ENCODE peak calls at places on chromosomes 7 and 10, in seven cellular contexts. Q is stomach, S is transverse colon, L is GM12878, T is H1, Y is SK-N-SH, A is esophagus muscularis mucosa. G is an unnamed sample.

GRCh38 chr7:142854505-142855400 is at the start of gene EPHB6:
- DNase-seq in Y (peak), L (no peak), A (no peak), Q (peak), S (peak), T (no peak), G (peak)

GRCh38 chr10:73768881-73769280 is 13.0 kb upstream of the CHCHD1 start:
- DNase-seq in A (no peak), Y (no peak), Q (no peak), L (no peak), S (peak), T (no peak), G (no peak)

GRCh38 chr7:110964770-110965169 is 126.2 kb upstream of the LRRN3 start:
- DNase-seq in Y (no peak), Q (no peak), L (no peak), S (no peak), A (no peak), T (no peak), G (no peak)

GRCh38 chr7:53531-53930 is 138.8 kb upstream of the FAM20C start:
- DNase-seq in Q (no peak), L (no peak), Y (no peak), A (no peak), T (no peak), S (no peak), G (no peak)

GRCh38 chr10:12162927-12163326 is 32.8 kb downstream of the NUDT5 start:
- DNase-seq in Q (no peak), S (no peak), L (no peak), A (no peak), Y (no peak), T (no peak), G (no peak)

GRCh38 chr7:156493942-156494341 is 146.6 kb upstream of the RNF32 start:
- DNase-seq in S (no peak), Y (no peak), T (no peak), A (no peak), Q (no peak), L (no peak), G (no peak)

GRCh38 chr10:118028619-118029018 is 18.1 kb downstream of the RAB11FIP2 start:
- DNase-seq in T (no peak), Q (no peak), S (no peak), A (no peak), Y (no peak), L (peak), G (no peak)

GRCh38 chr10:97454330-97455036 is 8.5 kb downstream of the ZDHHC16 start:
- DNase-seq in Y (no peak), S (no peak), A (no peak), Q (peak), L (no peak), T (no peak), G (no peak)

GRCh38 chr10:130045091-130045652 is 65.5 kb downstream of the C10orf143 start:
- DNase-seq in Y (no peak), S (no peak), Q (no peak), T (peak), L (no peak), A (no peak), G (no peak)

GRCh38 chr10:79142064-79142491 is 73.3 kb downstream of the ZMIZ1 start:
- DNase-seq in A (no peak), Q (no peak), S (no peak), L (no peak), T (no peak), Y (no peak), G (no peak)

GRCh38 chr10:76546411-76546810 is 1091.2 kb downstream of the KCNMA1 start:
- DNase-seq in L (no peak), A (no peak), S (no peak), T (no peak), Y (no peak), Q (no peak), G (no peak)

GRCh38 chr10:13046861-13047528 is 45.5 kb upstream of the CCDC3 start:
- DNase-seq in L (no peak), Q (no peak), T (no peak), Y (peak), A (no peak), S (no peak), G (no peak)

GRCh38 chr7:4712371-4713182 is 30.5 kb downstream of the FOXK1 start:
- DNase-seq in T (no peak), Y (peak), Q (no peak), L (no peak), S (peak), A (no peak), G (no peak)

GRCh38 chr10:69786791-69787190 is 14.9 kb upstream of the COL13A1 start:
- DNase-seq in S (no peak), Y (no peak), T (no peak), Q (no peak), A (no peak), L (no peak), G (no peak)

GRCh38 chr7:106615808-106616691 is 44.9 kb downstream of the CCDC71L start:
- DNase-seq in Y (no peak), L (no peak), Q (no peak), S (no peak), A (no peak), T (no peak), G (no peak)

GRCh38 chr7:910441-910861 is 34.1 kb downstream of the GET4 start:
- DNase-seq in L (no peak), A (no peak), T (no peak), S (no peak), Y (no peak), Q (no peak), G (no peak)

GRCh38 chr7:107622429-107622828 is 38.2 kb upstream of the SLC26A4 start:
- DNase-seq in Y (no peak), A (no peak), S (no peak), L (no peak), Q (no peak), T (no peak), G (no peak)

GRCh38 chr10:123512881-123513822 is 153.0 kb upstream of the GPR26 start:
- DNase-seq in Y (peak), L (no peak), S (no peak), T (no peak), Q (no peak), A (no peak), G (no peak)

GRCh38 chr10:17682236-17682946 is 38.4 kb downstream of the STAM start:
- DNase-seq in Y (no peak), A (no peak), Q (no peak), S (no peak), L (no peak), T (no peak), G (no peak)

GRCh38 chr7:150937848-150938561 is 40.1 kb downstream of the KCNH2 start:
- DNase-seq in S (no peak), L (no peak), A (no peak), T (no peak), Y (peak), Q (no peak), G (peak)

GRCh38 chr10:93095225-93095624 is 21.5 kb downstream of the CYP26A1 start:
- DNase-seq in Q (no peak), Y (no peak), L (no peak), S (no peak), T (no peak), A (peak), G (no peak)

GRCh38 chr10:28939352-28940157 is 262.2 kb downstream of the BAMBI start:
- DNase-seq in L (no peak), S (peak), T (peak), Y (no peak), Q (peak), A (no peak), G (peak)

GRCh38 chr7:33841658-33842057 is 63.7 kb upstream of the BMPER start:
- DNase-seq in L (no peak), Y (no peak), T (no peak), A (peak), Q (no peak), S (no peak), G (no peak)

GRCh38 chr7:16494955-16495719 is 29.6 kb upstream of the SOSTDC1 start:
- DNase-seq in A (no peak), Y (no peak), T (no peak), L (no peak), Q (peak), S (no peak), G (no peak)

DNA sequence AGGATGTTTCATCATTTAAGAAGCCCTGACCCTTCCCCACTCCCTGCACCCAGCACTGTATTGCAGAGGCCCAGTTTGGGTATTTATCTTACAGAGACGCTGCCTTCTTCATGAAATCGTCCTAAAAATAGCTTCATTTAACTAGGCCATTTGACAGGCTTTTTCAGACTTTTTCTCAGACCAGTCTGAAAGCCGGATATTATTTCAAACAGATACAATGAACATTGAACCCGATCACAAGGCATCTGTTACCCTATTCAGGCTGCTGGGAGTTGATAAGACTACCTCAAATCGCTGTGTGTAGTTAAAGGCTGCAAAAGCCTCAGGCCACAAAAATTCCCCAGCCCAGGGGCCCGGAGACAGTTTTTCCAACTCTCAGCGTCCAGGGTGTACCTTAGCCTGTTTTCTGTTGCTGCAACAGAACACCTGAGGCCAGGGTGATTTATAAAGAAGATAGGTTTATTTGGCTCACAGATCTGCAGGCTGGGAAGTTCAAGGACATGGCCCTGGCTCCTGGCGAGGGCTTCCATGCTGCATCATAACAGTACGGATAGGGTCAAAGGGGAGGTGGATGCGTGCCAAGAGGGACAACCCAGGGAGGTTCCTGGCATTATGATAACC is 130.7 kb upstream of the SH2B2 start:
- DNase-seq in T (no peak), A (no peak), Y (no peak), L (no peak), Q (no peak), S (no peak), G (no peak)
- TF ChIP-seq EP300 in T (no peak), A (no peak), Y (no peak), L (no peak), Q (no peak), S (no peak), G (no peak)

DNA sequence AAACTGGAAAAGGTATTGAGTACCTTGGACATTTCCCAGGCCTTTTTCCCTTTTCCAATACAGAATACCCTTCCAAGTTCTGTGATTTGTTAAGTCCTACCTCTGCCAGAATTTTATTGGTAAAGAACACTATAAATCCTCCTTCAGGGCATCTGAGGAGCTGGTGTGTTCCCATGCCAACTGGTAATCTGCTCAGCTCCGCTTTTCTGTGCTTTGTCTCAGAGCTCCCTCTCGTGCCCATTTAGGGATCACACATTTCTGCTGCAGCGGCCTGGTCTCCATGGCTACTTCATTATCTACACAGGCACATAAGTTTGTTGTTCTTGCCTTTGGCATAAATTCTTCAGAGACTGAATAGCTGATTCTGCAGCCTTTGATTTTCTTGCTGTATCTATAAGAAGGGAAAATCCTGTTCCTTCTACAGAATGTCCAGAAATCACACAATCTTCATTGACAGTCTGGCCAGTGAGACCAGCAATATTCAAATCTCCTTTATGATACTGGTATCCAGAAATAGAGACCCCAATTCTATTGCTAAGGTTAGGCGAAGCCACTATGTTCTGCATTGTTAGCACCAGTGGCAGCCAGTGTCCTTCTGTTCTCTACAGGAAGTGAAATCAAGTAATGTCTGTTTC is 52.0 kb downstream of the DENND11 start:
- DNase-seq in L (peak), Y (peak), S (peak), Q (peak), T (peak), A (no peak), G (no peak)
- TF ChIP-seq POLR2AphosphoS5 in L (no peak), Y (no peak), S (no peak), Q (peak), T (no peak), A (no peak), G (no peak)

DNA sequence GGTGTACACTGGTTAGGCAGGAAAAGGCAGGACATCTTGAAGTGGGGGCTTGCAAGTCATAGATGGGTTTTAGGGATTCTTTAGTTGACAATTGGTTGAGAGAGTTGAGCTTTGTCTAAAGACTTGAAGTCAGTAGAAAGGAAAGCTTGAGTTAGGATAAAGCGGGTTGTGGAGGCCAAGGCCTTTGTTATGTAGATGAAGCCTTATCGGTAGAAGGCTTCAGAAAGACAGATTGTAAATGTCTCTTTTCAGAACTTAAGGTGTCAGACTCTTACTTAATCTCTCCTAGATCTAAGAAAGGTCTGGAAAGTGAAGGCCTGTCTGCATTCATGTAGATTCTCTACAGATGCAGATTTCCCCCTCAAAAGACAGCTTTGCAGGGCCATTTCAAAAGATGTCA is 177.4 kb downstream of the HECW1 start:
- DNase-seq in A (no peak), T (no peak), L (no peak), Q (no peak), Y (no peak), S (no peak), G (no peak)
- TF ChIP-seq CTCF in A (no peak), T (no peak), L (no peak), Q (no peak), Y (no peak), S (no peak), G (no peak)

GRCh38 chr7:117402109-117402508 is 25.2 kb downstream of the ASZ1 start:
- DNase-seq in S (no peak), T (peak), Q (no peak), Y (no peak), L (no peak), A (no peak), G (no peak)

GRCh38 chr7:117399820-117400422 is 27.4 kb downstream of the ASZ1 start:
- DNase-seq in Q (no peak), S (no peak), L (no peak), Y (no peak), A (no peak), T (no peak), G (no peak)

GRCh38 chr7:117403737-117404136 is 23.6 kb downstream of the ASZ1 start:
- DNase-seq in S (no peak), Y (no peak), A (no peak), Q (no peak), L (no peak), T (no peak), G (no peak)

GRCh38 chr7:117405519-117405918 is 21.8 kb downstream of the ASZ1 start:
- DNase-seq in Q (no peak), T (no peak), Y (no peak), A (no peak), S (no peak), L (no peak), G (no peak)

DNA sequence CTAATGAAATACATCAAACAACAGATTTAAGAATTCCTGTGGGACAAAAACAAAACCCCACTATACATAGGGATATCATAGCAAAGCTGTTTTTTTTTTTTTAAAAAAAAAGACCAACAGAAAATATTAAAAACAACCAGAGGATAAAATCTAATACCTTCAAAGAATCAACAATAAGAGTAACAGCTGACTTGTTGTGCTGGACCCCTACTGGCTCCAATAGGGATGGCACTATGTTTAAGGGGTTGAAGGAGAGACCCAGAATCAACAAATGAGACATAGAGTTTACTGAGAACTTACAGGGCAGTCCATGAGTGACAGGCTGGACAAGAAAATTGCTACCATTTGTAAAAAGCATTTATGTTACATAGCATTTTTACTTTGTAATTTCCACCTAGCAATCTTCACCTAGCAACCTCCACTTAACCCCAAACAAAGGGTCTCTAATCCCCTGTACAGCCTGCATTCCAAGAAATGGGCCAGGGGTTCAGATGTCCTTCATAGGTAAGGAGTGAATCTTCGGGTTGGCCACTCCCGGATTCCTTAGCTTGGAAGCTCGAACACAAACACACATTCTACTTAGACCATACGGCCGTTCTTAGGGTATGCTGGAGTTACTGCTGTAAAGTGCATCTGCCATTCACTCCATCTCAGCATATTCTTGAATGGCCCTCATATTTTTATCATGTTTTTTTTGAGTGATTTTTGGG is 25.8 kb downstream of the ASZ1 start:
- DNase-seq in L (no peak), Q (no peak), S (no peak), T (no peak), Y (no peak), A (no peak), G (no peak)
- TF ChIP-seq EP300 in L (no peak), Q (no peak), S (no peak), T (no peak), Y (no peak), A (no peak), G (no peak)

GRCh38 chr7:102842284-102842683 is 70.5 kb upstream of the LRRC17 start:
- DNase-seq in S (no peak), Q (no peak), T (no peak), Y (no peak), L (no peak), A (no peak), G (no peak)
- TF ChIP-seq POLR2AphosphoS5 in S (no peak), Q (no peak), T (no peak), Y (no peak), L (no peak), A (no peak), G (no peak)

GRCh38 chr10:67780759-67781538 is 57.0 kb downstream of the DNAJC12 start:
- DNase-seq in Q (no peak), T (no peak), S (no peak), A (no peak), Y (no peak), L (no peak), G (no peak)

GRCh38 chr10:67783576-67784294 is 54.3 kb downstream of the DNAJC12 start:
- DNase-seq in S (no peak), L (no peak), A (no peak), Y (no peak), Q (no peak), T (no peak), G (no peak)

GRCh38 chr10:67782556-67782955 is 55.4 kb downstream of the DNAJC12 start:
- DNase-seq in A (no peak), S (no peak), L (no peak), Y (no peak), Q (no peak), T (no peak), G (no peak)

GRCh38 chr10:67775274-67775673 is 62.7 kb downstream of the DNAJC12 start:
- DNase-seq in Q (no peak), A (no peak), T (no peak), Y (no peak), L (no peak), S (no peak), G (no peak)

DNA sequence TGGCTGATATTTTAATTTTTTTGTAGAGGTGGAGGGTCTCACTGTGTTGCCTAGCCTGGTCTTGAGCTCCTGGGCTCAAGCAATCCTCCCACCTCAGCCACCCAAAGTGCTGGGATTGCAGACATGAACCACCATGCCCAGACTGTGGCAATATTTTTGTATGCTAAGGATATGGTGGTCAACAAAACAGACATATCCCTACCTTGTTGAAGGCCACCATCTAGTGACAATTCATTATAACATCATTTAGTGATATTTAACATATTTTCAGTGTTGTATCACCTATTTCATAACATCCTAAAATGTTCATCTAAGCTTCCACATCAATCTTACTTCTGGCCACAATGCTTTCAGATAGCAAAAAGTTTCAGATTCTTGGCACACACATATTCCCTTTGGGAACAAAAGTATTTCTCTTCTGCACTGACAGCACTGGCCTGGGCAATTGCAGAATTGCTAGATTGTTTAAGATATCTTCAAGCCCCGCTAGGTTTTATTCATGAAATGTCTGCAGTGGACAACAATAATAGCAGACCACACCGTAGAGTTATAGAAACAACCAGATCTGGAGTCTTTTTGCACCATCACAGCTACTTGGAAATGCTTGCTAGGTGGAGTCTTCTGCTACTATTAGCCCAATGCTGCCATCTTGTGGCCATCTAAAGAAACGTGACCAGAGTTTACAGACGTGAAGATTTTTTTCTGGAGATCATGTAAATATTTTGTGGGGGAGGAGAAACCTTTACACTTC is 58.4 kb downstream of the DNAJC12 start:
- DNase-seq in L (no peak), S (peak), Y (peak), Q (peak), T (no peak), A (no peak), G (no peak)
- TF ChIP-seq CTCF in L (peak), S (peak), Y (peak), Q (peak), T (peak), A (peak), G (peak)

GRCh38 chr7:7321681-7322080 is 139.3 kb downstream of the C1GALT1 start:
- DNase-seq in T (no peak), L (peak), A (no peak), Q (peak), Y (no peak), S (peak), G (no peak)
- TF ChIP-seq EP300 in T (no peak), L (no peak), A (no peak), Q (no peak), Y (no peak), S (no peak), G (no peak)